ENCODE peak calls at places on chromosomes 5 and 9, in six cellular contexts. V is kidney, H is sigmoid colon, S is fibroblast of lung, Z is pancreas, U is upper lobe of left lung. Y is an unnamed sample.

GRCh38 chr5:160641405-160641804 is 210.6 kb downstream of the ATP10B start:
- DNase-seq in V (no peak), H (no peak), S (no peak), Z (no peak), U (no peak), Y (no peak)

GRCh38 chr5:123700624-123701023 is 188.6 kb downstream of the CSNK1G3 start:
- DNase-seq in V (no peak), H (no peak), S (peak), Z (no peak), U (no peak), Y (no peak)

GRCh38 chr9:70250221-70250620 is 8.6 kb upstream of the SMC5 start:
- DNase-seq in V (no peak), H (no peak), S (no peak), Z (no peak), U (no peak), Y (no peak)

GRCh38 chr5:140965905-140966292 is 377 bp upstream of the PCDHAC2 start:
- DNase-seq in V (no peak), H (no peak), S (no peak), Z (peak), U (no peak), Y (no peak)

GRCh38 chr5:80231243-80231642 is 24.6 kb downstream of the SERINC5 start:
- DNase-seq in V (no peak), H (no peak), S (peak), Z (no peak), U (no peak), Y (no peak)

GRCh38 chr5:61010759-61011460 is 65.9 kb downstream of the NDUFAF2 start:
- DNase-seq in V (no peak), H (no peak), S (no peak), Z (no peak), U (no peak), Y (no peak)

GRCh38 chr9:136303066-136303824 is 649 bp downstream of the CCDC187 start:
- DNase-seq in V (peak), H (no peak), S (no peak), Z (no peak), U (no peak), Y (no peak)

GRCh38 chr9:134965851-134966250 is 48.1 kb upstream of the FCN1 start:
- DNase-seq in V (peak), H (peak), S (no peak), Z (no peak), U (peak), Y (no peak)

GRCh38 chr5:168651654-168652053 is 72.5 kb upstream of the PANK3 start:
- DNase-seq in V (no peak), H (no peak), S (peak), Z (no peak), U (no peak), Y (no peak)

GRCh38 chr9:69599232-69599971 is 72.8 kb downstream of the APBA1 start:
- DNase-seq in V (no peak), H (no peak), S (no peak), Z (no peak), U (peak), Y (no peak)

GRCh38 chr5:10220253-10220652 is 29.4 kb downstream of the ATPSCKMT start:
- DNase-seq in V (no peak), H (no peak), S (no peak), Z (no peak), U (no peak), Y (no peak)

GRCh38 chr9:3436629-3437028 is 89.2 kb downstream of the RFX3 start:
- DNase-seq in V (no peak), H (no peak), S (no peak), Z (no peak), U (no peak), Y (no peak)

GRCh38 chr9:98658965-98659364 is 49.8 kb downstream of the GABBR2 start:
- DNase-seq in V (no peak), H (no peak), S (peak), Z (no peak), U (no peak), Y (no peak)

GRCh38 chr9:128245293-128246151 is 30.3 kb downstream of the GOLGA2 start:
- DNase-seq in V (peak), H (peak), S (peak), Z (no peak), U (no peak), Y (peak)

GRCh38 chr9:85569988-85570387 is 171.8 kb downstream of the AGTPBP1 start:
- DNase-seq in V (no peak), H (no peak), S (peak), Z (no peak), U (no peak), Y (no peak)

GRCh38 chr5:79878721-79879336 is 112.2 kb downstream of the MTX3 start:
- DNase-seq in V (no peak), H (no peak), S (no peak), Z (no peak), U (no peak), Y (no peak)

GRCh38 chr9:115923903-115924668 is 229.5 kb upstream of the PAPPA start:
- DNase-seq in V (no peak), H (no peak), S (peak), Z (no peak), U (no peak), Y (no peak)

GRCh38 chr5:94901071-94901979 is 282.9 kb downstream of the SLF1 start:
- DNase-seq in V (no peak), H (no peak), S (peak), Z (no peak), U (no peak), Y (no peak)

GRCh38 chr9:114911167-114911821 is 19.1 kb downstream of the TNFSF8 start:
- DNase-seq in V (no peak), H (no peak), S (peak), Z (peak), U (no peak), Y (no peak)

GRCh38 chr9:97543568-97543967 is 42.1 kb downstream of the TMOD1 start:
- DNase-seq in V (no peak), H (no peak), S (no peak), Z (no peak), U (no peak), Y (no peak)

GRCh38 chr5:72093231-72093630 is 14.0 kb upstream of the MAP1B start:
- DNase-seq in V (no peak), H (no peak), S (peak), Z (no peak), U (no peak), Y (no peak)

GRCh38 chr9:136655244-136656225 is 7.2 kb upstream of the EGFL7 start:
- DNase-seq in V (peak), H (no peak), S (no peak), Z (peak), U (peak), Y (no peak)

GRCh38 chr9:127183814-127184582 is 61.6 kb upstream of the ANGPTL2 start:
- DNase-seq in V (peak), H (peak), S (peak), Z (no peak), U (no peak), Y (peak)

DNA sequence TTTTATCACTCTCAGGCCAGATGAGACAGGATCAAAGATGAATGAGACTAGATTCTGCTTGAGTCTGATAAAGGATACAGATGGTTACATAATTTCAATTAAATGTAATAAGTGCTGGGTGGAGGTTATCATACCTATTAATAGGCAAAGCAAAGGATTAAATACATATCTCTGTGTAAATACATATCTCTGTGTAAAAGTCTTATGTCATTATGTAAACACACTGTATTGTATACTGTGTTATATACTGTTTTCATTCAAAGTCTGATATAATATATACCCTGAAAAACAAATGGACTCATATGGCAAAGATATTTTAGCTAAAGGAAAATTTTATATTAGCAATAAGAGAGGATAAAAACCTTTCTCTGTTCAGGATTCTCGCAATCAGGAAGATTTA is 605.8 kb upstream of the PTGER4 start:
- DNase-seq in V (no peak), H (no peak), S (no peak), Z (no peak), U (no peak), Y (no peak)
- TF ChIP-seq CTCF in V (no peak), H (no peak), S (no peak), Z (no peak), U (no peak), Y (no peak)

GRCh38 chr5:116773926-116774325 is 199.3 kb upstream of the SEMA6A start:
- DNase-seq in V (no peak), H (no peak), S (no peak), Z (no peak), U (no peak), Y (no peak)
- H3K27ac ChIP-seq in V (no peak), H (no peak), S (no peak), Z (no peak), U (no peak), Y (no peak)

GRCh38 chr9:38000332-38000731 is 68.7 kb downstream of the SHB start:
- DNase-seq in V (peak), H (no peak), S (no peak), Z (no peak), U (no peak), Y (no peak)
- TF ChIP-seq CTCF in V (no peak), H (no peak), S (no peak), Z (no peak), U (no peak), Y (no peak)

DNA sequence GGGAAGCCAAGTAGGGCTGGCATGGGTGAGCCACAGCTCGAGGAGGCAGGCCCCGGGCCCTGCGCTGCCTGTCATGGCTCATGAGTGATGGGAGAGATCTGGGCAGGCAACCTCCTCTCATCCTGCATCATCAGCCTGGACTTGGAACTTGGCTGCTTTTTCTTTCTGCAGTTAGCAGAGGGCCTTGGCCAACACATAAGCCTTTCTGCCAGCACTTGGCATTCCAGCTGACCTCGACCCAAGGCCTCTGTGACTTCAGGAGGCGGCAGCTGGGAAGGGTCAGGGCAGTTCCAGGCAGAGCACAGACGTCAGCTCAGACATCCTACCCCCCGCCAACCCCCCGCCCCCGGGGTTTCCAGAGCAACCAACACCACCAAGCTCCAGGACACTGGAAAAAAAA is 7.6 kb downstream of the S1PR3 start:
- DNase-seq in V (peak), H (peak), S (peak), Z (peak), U (no peak), Y (peak)
- H3K27ac ChIP-seq in V (peak), H (peak), S (peak), Z (no peak), U (no peak), Y (peak)

DNA sequence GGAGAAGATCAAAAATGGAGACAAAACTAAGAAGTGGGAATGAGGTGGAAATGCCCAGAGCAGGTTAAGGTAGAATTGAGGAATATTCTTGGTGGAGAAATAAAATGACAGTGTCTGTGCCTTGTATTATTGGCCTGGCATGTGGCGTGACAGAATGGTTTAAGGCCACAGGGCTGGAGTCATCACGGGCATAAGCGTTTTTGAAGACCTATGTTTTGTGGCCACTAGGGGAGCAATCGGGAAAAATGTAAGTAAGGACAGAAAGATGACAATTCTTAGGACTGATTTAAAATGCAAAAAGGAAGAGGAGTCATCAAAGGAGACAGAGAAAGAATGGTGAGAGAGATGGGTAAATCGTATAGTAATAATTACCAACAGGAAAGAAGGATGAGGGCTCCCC is 72.2 kb upstream of the EPB41L4A start:
- DNase-seq in V (no peak), H (no peak), S (no peak), Z (no peak), U (no peak), Y (no peak)
- TF ChIP-seq CTCF in V (peak), H (no peak), S (peak), Z (no peak), U (no peak), Y (peak)

GRCh38 chr5:174558190-174558589 is 166.2 kb upstream of the MSX2 start:
- DNase-seq in V (no peak), H (no peak), S (no peak), Z (no peak), U (no peak), Y (no peak)
- H3K27ac ChIP-seq in V (no peak), H (no peak), S (no peak), Z (no peak), U (no peak), Y (no peak)